ENCODE peak calls at places on chromosomes 7 and 10, in five cellular contexts. One of them, this sample, is unnamed.

GRCh38 chr7:117470777-117471176 is 9.0 kb upstream of the CFTR start:
- DNase-seq in ELF-1: no peak
- DNase-seq in COR-L47: peak
- DNase-seq in left lobe of liver: peak
- DNase-seq in fibroblast of villous mesenchyme: no peak
- DNase-seq in this sample: no peak

GRCh38 chr7:137717811-137718271 is 128.9 kb downstream of the DGKI start:
- DNase-seq in left lobe of liver: no peak
- DNase-seq in ELF-1: peak
- DNase-seq in fibroblast of villous mesenchyme: peak
- DNase-seq in COR-L47: no peak
- DNase-seq in this sample: no peak

GRCh38 chr10:69492091-69492745 is 41.0 kb downstream of the TSPAN15 start:
- DNase-seq in ELF-1: no peak
- DNase-seq in fibroblast of villous mesenchyme: peak
- DNase-seq in left lobe of liver: no peak
- DNase-seq in COR-L47: no peak
- DNase-seq in this sample: no peak

GRCh38 chr10:27344568-27345454 is 104.2 kb upstream of the ACBD5 start:
- DNase-seq in left lobe of liver: no peak
- DNase-seq in fibroblast of villous mesenchyme: no peak
- DNase-seq in COR-L47: no peak
- DNase-seq in ELF-1: no peak
- DNase-seq in this sample: no peak

GRCh38 chr10:86389441-86390193 is 23.0 kb upstream of the GRID1 start:
- DNase-seq in left lobe of liver: no peak
- DNase-seq in COR-L47: no peak
- DNase-seq in ELF-1: peak
- DNase-seq in fibroblast of villous mesenchyme: peak
- DNase-seq in this sample: no peak

GRCh38 chr7:197413-198335 is 5.3 kb downstream of the FAM20C start:
- DNase-seq in left lobe of liver: peak
- DNase-seq in COR-L47: no peak
- DNase-seq in fibroblast of villous mesenchyme: no peak
- DNase-seq in ELF-1: no peak
- DNase-seq in this sample: no peak

GRCh38 chr10:30215631-30216030 is 133.4 kb downstream of the MTPAP start:
- DNase-seq in fibroblast of villous mesenchyme: no peak
- DNase-seq in ELF-1: no peak
- DNase-seq in left lobe of liver: no peak
- DNase-seq in COR-L47: no peak
- DNase-seq in this sample: no peak

GRCh38 chr7:81468516-81468915 is 301.3 kb downstream of the HGF start:
- DNase-seq in left lobe of liver: no peak
- DNase-seq in COR-L47: no peak
- DNase-seq in fibroblast of villous mesenchyme: no peak
- DNase-seq in ELF-1: no peak
- DNase-seq in this sample: no peak

GRCh38 chr7:128918266-128918665 is 7.8 kb upstream of the KCP start:
- DNase-seq in COR-L47: no peak
- DNase-seq in ELF-1: no peak
- DNase-seq in left lobe of liver: no peak
- DNase-seq in fibroblast of villous mesenchyme: no peak
- DNase-seq in this sample: no peak

GRCh38 chr7:80584778-80585177 is 53.7 kb upstream of the CD36 start:
- DNase-seq in ELF-1: no peak
- DNase-seq in COR-L47: no peak
- DNase-seq in left lobe of liver: no peak
- DNase-seq in fibroblast of villous mesenchyme: peak
- DNase-seq in this sample: no peak

GRCh38 chr7:129144095-129144833 is at the start of gene TSPAN33:
- DNase-seq in COR-L47: peak
- DNase-seq in fibroblast of villous mesenchyme: peak
- DNase-seq in left lobe of liver: peak
- DNase-seq in ELF-1: peak
- DNase-seq in this sample: peak